ENCODE peak calls at places on chromosomes 4 and X, in four cellular contexts. W, F, N and U are unnamed samples.

GRCh38 chrX:20265726-20266681 is 705 bp downstream of the RPS6KA3 start:
- DNase-seq in W (peak; percentile 48), F (peak; percentile 55), N (peak; percentile 67), U (peak; percentile 31)

GRCh38 chr4:8293131-8293975 is 23.8 kb downstream of the HTRA3 start:
- DNase-seq in W (no peak), F (no peak), N (no peak), U (no peak)

GRCh38 chr4:157977086-157977485 is 195.7 kb downstream of the GASK1B start:
- DNase-seq in W (no peak), F (no peak), N (peak; percentile 14), U (no peak)

GRCh38 chrX:121579016-121579760 is 531.8 kb downstream of the GLUD2 start:
- DNase-seq in W (peak; percentile 55), F (peak; percentile 29), N (peak; percentile 36), U (peak; percentile 45)

GRCh38 chrX:111244238-111244750 is 26.0 kb downstream of the CAPN6 start:
- DNase-seq in W (peak; percentile 1), F (peak; percentile 41), N (peak; percentile 25), U (peak; percentile 60)

GRCh38 chr4:169826634-169827187 is 69.0 kb upstream of the HPF1 start:
- DNase-seq in W (no peak), F (no peak), N (no peak), U (no peak)

GRCh38 chr4:162201673-162202072 is 37.9 kb upstream of the FSTL5 start:
- DNase-seq in W (no peak), F (no peak), N (no peak), U (no peak)

GRCh38 chr4:20698382-20698781 is 1.9 kb upstream of the PACRGL start:
- DNase-seq in W (no peak), F (no peak), N (peak; percentile 57), U (no peak)

GRCh38 chrX:40845331-40845911 is 110.1 kb upstream of the MED14 start:
- DNase-seq in W (no peak), F (peak; percentile 67), N (peak; percentile 94), U (peak; percentile 61)

GRCh38 chr4:128459547-128459946 is 171.9 kb upstream of the PGRMC2 start:
- DNase-seq in W (no peak), F (no peak), N (no peak), U (no peak)

GRCh38 chr4:24560770-24561415 is 23.5 kb downstream of the DHX15 start:
- DNase-seq in W (no peak), F (no peak), N (peak; percentile 23), U (no peak)

GRCh38 chr4:188911199-188911598 is 772.0 kb downstream of the TRIML1 start:
- DNase-seq in W (no peak), F (no peak), N (no peak), U (no peak)

GRCh38 chr4:120718979-120719566 is 203.5 kb downstream of the PRDM5 start:
- DNase-seq in W (peak; percentile 82), F (peak; percentile 45), N (peak; percentile 65), U (peak; percentile 56)

GRCh38 chrX:122866527-122866926 is 317.6 kb upstream of the GRIA3 start:
- DNase-seq in W (no peak), F (peak; percentile 16), N (peak; percentile 69), U (no peak)

GRCh38 chr4:152073738-152074137 is 312.9 kb upstream of the GATB start:
- DNase-seq in W (no peak), F (peak; percentile 46), N (peak; percentile 58), U (no peak)

GRCh38 chrX:131146702-131147101 is 88.6 kb downstream of the ARHGAP36 start:
- DNase-seq in W (no peak), F (no peak), N (no peak), U (no peak)

GRCh38 chrX:153626025-153626633 is 20.9 kb upstream of the DUSP9 start:
- DNase-seq in W (no peak), F (no peak), N (no peak), U (no peak)

GRCh38 chr4:109432203-109432602 is 1.4 kb upstream of the SEC24B start:
- DNase-seq in W (no peak), F (no peak), N (no peak), U (peak; percentile 17)

GRCh38 chrX:10496345-10496965 is 123.9 kb downstream of the MID1 start:
- DNase-seq in W (no peak), F (no peak), N (peak; percentile 84), U (no peak)

GRCh38 chr4:17414392-17414791 is 97.5 kb downstream of the QDPR start:
- DNase-seq in W (no peak), F (no peak), N (no peak), U (no peak)

GRCh38 chrX:115649461-115650063 is 88.6 kb downstream of the PLS3 start:
- DNase-seq in W (no peak), F (no peak), N (no peak), U (no peak)

GRCh38 chrX:134551365-134552095 is 91.6 kb downstream of the HPRT1 start:
- DNase-seq in W (no peak), F (no peak), N (peak; percentile 56), U (peak; percentile 25)

GRCh38 chr4:20172070-20172760 is 79.5 kb upstream of the SLIT2 start:
- DNase-seq in W (no peak), F (no peak), N (peak; percentile 46), U (no peak)

GRCh38 chrX:65034292-65034640 is 58.0 kb upstream of the ZC4H2 start:
- DNase-seq in W (no peak), F (no peak), N (peak; percentile 20), U (peak; percentile 1)

GRCh38 chrX:65034641-65035450 is 58.6 kb upstream of the ZC4H2 start:
- DNase-seq in W (peak; percentile 87), F (peak; percentile 91), N (peak; percentile 91), U (peak; percentile 93)

DNA sequence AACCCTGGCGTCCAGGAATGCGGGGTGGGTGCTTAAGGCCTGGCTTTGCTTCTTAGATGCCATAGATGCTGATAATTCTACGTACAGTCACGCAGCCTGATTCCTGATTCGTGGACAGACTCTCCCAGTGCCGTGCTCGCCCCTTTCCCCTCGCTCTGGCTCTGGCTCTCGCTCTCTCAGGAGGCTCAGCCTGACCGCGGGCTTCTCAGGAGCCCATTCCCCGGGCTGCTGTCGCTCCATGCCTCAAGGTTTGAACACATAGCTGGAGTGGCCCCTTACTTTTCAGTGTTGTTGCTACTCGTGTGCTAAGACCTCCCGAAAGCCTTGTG is 59.2 kb upstream of the ZC4H2 start:
- DNase-seq in W (no peak), F (peak; percentile 50), N (peak; percentile 74), U (peak; percentile 65)
- TF ChIP-seq EZH2phosphoT487 in W (no peak), F (no peak), N (no peak), U (no peak)

GRCh38 chr4:70915048-70915815 is 13.1 kb downstream of the MOB1B start:
- DNase-seq in W (no peak), F (no peak), N (peak; percentile 48), U (no peak)
- H3K9me3 ChIP-seq in W (peaks cover 19% of the 10 kb centered on the region), F (no peaks in the 10 kb centered on the region), N (no peaks in the 10 kb centered on the region), U (no peaks in the 10 kb centered on the region)

GRCh38 chrX:16444353-16444752 is 205.6 kb upstream of the S100G start:
- DNase-seq in W (no peak), F (no peak), N (peak; percentile 68), U (no peak)

DNA sequence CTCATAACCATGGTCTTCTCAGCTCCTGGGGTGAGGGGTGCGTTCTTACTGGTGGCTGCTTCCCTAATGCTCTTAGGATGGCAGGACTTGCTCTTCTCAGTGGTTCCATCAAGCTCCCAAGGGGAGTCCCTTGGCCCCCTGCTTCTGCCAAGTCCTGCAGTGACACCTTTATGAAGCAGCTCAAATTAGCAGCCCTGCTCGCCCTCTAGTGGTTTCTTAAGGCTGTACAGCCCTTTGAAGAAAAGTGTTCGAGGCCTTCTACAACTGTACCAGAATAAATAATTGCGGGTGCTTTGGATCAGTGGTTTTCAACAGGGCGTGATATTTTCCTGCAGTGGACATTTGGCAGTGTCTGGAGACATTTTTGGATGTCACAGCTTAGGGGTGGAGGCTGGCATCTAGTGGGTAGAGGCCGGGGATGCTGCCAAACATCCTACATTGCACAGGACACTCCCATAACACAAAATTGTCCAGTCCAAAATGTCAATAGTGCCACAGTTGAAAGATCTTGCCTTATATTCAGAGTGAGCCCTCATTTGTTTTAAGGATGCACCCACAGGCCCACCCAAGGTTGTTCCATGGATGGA is 204.7 kb upstream of the S100G start:
- DNase-seq in W (peak; percentile 48), F (peak; percentile 48), N (peak; percentile 41), U (peak; percentile 70)
- H4K20me1 ChIP-seq in W (no peaks in the 10 kb centered on the region), F (no peaks in the 10 kb centered on the region), N (no peaks in the 10 kb centered on the region), U (no peaks in the 10 kb centered on the region)

DNA sequence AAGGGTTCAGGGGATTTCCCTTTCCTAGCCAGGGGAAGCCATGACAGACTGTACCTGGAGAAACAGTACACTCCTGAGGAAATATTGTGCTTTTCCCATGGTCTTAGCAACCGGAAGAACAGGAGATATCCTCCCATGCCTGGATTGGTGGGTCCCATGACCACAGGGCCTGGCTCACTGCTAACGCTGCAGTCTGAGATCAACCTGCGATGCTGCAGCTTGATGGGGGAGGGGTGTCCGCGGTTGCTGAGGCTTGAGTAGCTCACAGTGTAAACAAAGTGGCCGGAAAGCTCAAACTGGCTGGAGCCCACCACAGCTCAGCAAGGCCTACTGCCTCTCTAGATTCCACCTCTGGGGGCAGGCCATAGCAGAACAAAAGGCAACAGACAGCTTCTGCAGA is 819.5 kb downstream of the TECRL start:
- DNase-seq in W (no peak), F (peak; percentile 19), N (no peak), U (peak; percentile 35)
- TF ChIP-seq EZH2phosphoT487 in W (no peak), F (no peak), N (no peak), U (no peak)

GRCh38 chr4:190018201-190018920 is 8.7 kb downstream of the FRG2 start:
- DNase-seq in W (no peak), F (no peak), N (no peak), U (no peak)

GRCh38 chr4:190019023-190019858 is 7.8 kb downstream of the FRG2 start:
- DNase-seq in W (no peak), F (no peak), N (peak; percentile 15), U (peak; percentile 46)

GRCh38 chr4:190016369-190017289 is 10.4 kb downstream of the FRG2 start:
- DNase-seq in W (no peak), F (no peak), N (no peak), U (peak; percentile 2)

GRCh38 chr4:190017357-190018200 is 9.5 kb downstream of the FRG2 start:
- DNase-seq in W (no peak), F (peak; percentile 7), N (peak; percentile 21), U (peak; percentile 39)

DNA sequence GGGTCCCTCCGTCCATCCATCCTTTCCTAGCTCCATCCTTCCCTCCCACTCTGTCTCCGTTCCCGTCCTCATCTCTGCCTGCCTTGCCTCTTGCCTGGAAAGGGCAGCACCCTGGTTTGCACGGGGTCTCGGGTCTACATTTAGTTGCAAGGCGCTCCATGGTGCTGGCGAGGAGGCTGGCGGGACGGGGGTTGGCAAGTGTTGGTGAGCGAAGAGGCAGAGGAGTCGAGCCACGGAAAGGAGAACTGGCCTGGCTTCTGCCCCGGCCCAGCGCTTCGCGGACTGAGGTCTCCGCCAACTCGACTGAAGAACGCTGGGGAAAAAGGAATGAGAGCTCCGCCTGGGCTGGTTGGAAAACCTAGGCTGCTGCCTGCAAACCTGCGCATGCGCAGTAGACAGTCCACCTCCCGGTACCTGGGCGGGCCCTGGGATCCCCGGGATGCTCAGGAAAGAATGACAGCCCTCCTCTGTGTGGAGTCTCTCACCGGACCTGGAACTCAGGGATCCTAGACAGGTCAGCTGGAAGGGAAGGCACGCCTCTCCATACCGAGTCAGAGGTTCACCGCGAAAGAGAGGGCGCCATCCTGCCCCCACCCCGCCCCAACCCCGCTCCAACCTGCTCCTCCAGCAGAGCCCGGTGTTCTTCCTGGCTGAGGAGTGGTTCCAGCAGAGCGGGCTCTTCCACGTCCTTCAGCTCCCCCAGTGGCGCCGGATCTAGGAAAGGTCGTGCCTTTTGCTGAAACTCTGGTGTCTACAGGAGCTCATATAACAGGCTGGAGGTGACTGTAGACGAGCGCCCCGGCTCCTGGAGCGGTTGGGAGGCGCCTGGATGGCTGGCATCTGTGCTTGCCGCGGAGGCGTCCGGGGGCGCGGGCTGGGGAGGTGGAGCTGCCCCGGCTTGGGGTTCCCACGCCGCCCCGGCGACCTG is 6.0 kb downstream of the FRG2 start:
- DNase-seq in W (no peak), F (peak; percentile 61), N (peak; percentile 59), U (peak; percentile 83)
- H3K9me3 ChIP-seq in W (no peaks in the 10 kb centered on the region), F (no peaks in the 10 kb centered on the region), N (no peaks in the 10 kb centered on the region), U (no peaks in the 10 kb centered on the region)

GRCh38 chr4:166827653-166828052 is 406.6 kb downstream of the SPOCK3 start:
- DNase-seq in W (no peak), F (no peak), N (no peak), U (no peak)
- H4K20me1 ChIP-seq in W (no peaks in the 10 kb centered on the region), F (no peaks in the 10 kb centered on the region), N (no peaks in the 10 kb centered on the region), U (no peaks in the 10 kb centered on the region)